ENCODE peak calls at places on chromosomes 12 and 14, in four cellular contexts. A is K562, M is GM12891, S is GM12878. O is an unnamed sample.

GRCh38 chr12:58416211-58416610 is 474.8 kb downstream of the ATP23 start:
- DNase-seq in A (no peak), M (no peak), S (no peak), O (no peak)

GRCh38 chr12:119804011-119804641 is 73.0 kb downstream of the CIT start:
- DNase-seq in A (peak), M (no peak), S (no peak), O (no peak)

GRCh38 chr12:32390572-32391219 is 8.7 kb upstream of the FGD4 start:
- DNase-seq in A (no peak), M (peak), S (no peak), O (no peak)

GRCh38 chr12:115451151-115451784 is 767.3 kb upstream of the TBX3 start:
- DNase-seq in A (no peak), M (no peak), S (no peak), O (no peak)

GRCh38 chr14:88352299-88353097 is 29.4 kb upstream of the KCNK10 start:
- DNase-seq in A (no peak), M (no peak), S (no peak), O (no peak)

GRCh38 chr12:59595557-59596231 is at the start of gene SLC16A7:
- DNase-seq in A (peak), M (peak), S (peak), O (peak)

GRCh38 chr12:28258998-28259397 is 68.7 kb downstream of the CCDC91 start:
- DNase-seq in A (no peak), M (no peak), S (no peak), O (no peak)

GRCh38 chr14:90053044-90053443 is 8.8 kb upstream of the KCNK13 start:
- DNase-seq in A (no peak), M (no peak), S (no peak), O (no peak)

GRCh38 chr12:109289004-109289403 is 20.1 kb downstream of the FOXN4 start:
- DNase-seq in A (no peak), M (no peak), S (no peak), O (no peak)

GRCh38 chr14:62957562-62957961 is 87.7 kb downstream of the KCNH5 start:
- DNase-seq in A (peak), M (no peak), S (no peak), O (no peak)

GRCh38 chr12:74849801-74850200 is 312.2 kb downstream of the ATXN7L3B start:
- DNase-seq in A (no peak), M (no peak), S (no peak), O (no peak)

GRCh38 chr12:76158518-76159321 is 74.2 kb upstream of the NAP1L1 start:
- DNase-seq in A (peak), M (peak), S (peak), O (peak)

GRCh38 chr12:49161092-49161795 is 27.6 kb downstream of the TUBA1A start:
- DNase-seq in A (peak), M (no peak), S (no peak), O (peak)

GRCh38 chr12:48817957-48818830 is at the start of gene CACNB3:
- DNase-seq in A (peak), M (peak), S (no peak), O (peak)

GRCh38 chr12:66011731-66012130 is 118.8 kb downstream of the LLPH start:
- DNase-seq in A (no peak), M (no peak), S (no peak), O (no peak)

GRCh38 chr12:28090835-28091234 is 99.4 kb upstream of the CCDC91 start:
- DNase-seq in A (no peak), M (no peak), S (no peak), O (no peak)

GRCh38 chr12:111842556-111843396 is 748 bp downstream of the MAPKAPK5 start:
- DNase-seq in A (peak), M (no peak), S (no peak), O (peak)

GRCh38 chr12:52156310-52156709 is 35.5 kb downstream of the KRT80 start:
- DNase-seq in A (no peak), M (no peak), S (no peak), O (no peak)

GRCh38 chr12:46946137-46946536 is 120.3 kb upstream of the SLC38A4 start:
- DNase-seq in A (no peak), M (no peak), S (no peak), O (no peak)

GRCh38 chr14:21103165-21103709 is 2.4 kb downstream of the TMEM253 start:
- DNase-seq in A (no peak), M (no peak), S (no peak), O (no peak)

GRCh38 chr14:66008631-66009030 is 477.5 kb upstream of the CCDC196 start:
- DNase-seq in A (no peak), M (no peak), S (no peak), O (no peak)

GRCh38 chr14:75831971-75832370 is 149.8 kb downstream of the TGFB3 start:
- DNase-seq in A (peak), M (no peak), S (no peak), O (no peak)

GRCh38 chr12:121810234-121810817 is 6.5 kb downstream of the SETD1B start:
- DNase-seq in A (no peak), M (no peak), S (no peak), O (no peak)

GRCh38 chr12:112439769-112440168 is 21.0 kb downstream of the PTPN11 start:
- DNase-seq in A (no peak), M (no peak), S (no peak), O (no peak)

GRCh38 chr12:92208613-92209121 is 63.0 kb upstream of the BTG1 start:
- DNase-seq in A (peak), M (no peak), S (peak), O (no peak)

GRCh38 chr12:71685312-71685906 is 473 bp upstream of the TMEM19 start:
- DNase-seq in A (no peak), M (no peak), S (no peak), O (no peak)

GRCh38 chr14:61470954-61471279 is 149.5 kb downstream of the PRKCH start:
- DNase-seq in A (no peak), M (no peak), S (no peak), O (no peak)

GRCh38 chr12:95614384-95614982 is 63.2 kb upstream of the USP44 start:
- DNase-seq in A (no peak), M (no peak), S (no peak), O (no peak)

GRCh38 chr12:96233941-96234461 is 39.8 kb downstream of the ELK3 start:
- DNase-seq in A (no peak), M (no peak), S (no peak), O (no peak)

GRCh38 chr12:15783288-15783687 is 5.9 kb downstream of the EPS8 start:
- DNase-seq in A (no peak), M (no peak), S (no peak), O (no peak)

GRCh38 chr12:86914716-86915115 is 658.5 kb upstream of the MGAT4C start:
- DNase-seq in A (no peak), M (peak), S (no peak), O (no peak)

GRCh38 chr12:88242161-88242925 is 100.2 kb downstream of the TMTC3 start:
- DNase-seq in A (peak), M (no peak), S (no peak), O (no peak)

GRCh38 chr12:2963154-2963759 is 4.1 kb downstream of the TEAD4 start:
- DNase-seq in A (peak), M (no peak), S (no peak), O (no peak)

GRCh38 chr12:70365648-70366518 is at the start of gene KCNMB4:
- DNase-seq in A (peak), M (peak), S (peak), O (peak)

GRCh38 chr14:22533739-22534359 is 55.2 kb downstream of the DAD1 start:
- DNase-seq in A (no peak), M (no peak), S (no peak), O (no peak)
- TF ChIP-seq SPI1 in A (no peak), M (no peak), S (no peak), O (no peak)

GRCh38 chr14:100674897-100675618 is 51.6 kb upstream of the DLK1 start:
- DNase-seq in A (no peak), M (no peak), S (no peak), O (no peak)
- TF ChIP-seq POLR2AphosphoS5 in A (no peak), M (no peak), S (no peak), O (no peak)

DNA sequence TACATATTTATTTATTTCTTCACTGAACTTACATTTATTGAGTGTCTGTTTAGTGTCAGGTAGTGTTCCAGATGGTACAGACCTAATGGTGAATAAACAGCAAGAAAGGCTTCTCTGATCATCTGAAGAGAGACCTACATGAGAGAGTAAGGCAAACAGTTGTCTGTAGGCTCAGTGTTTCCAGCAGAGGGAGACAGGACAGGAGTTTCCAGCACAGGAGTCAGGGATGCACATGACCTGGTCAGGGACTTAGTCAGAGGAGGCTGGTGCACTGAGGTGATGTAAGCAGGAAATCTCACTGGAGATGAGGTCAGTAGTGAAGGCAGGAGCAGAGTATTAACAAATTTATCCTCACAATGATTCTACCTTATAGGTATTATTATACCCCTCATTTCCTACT is 233.2 kb downstream of the MDGA2 start:
- DNase-seq in A (no peak), M (no peak), S (no peak), O (no peak)
- TF ChIP-seq SPI1 in A (no peak), M (no peak), S (no peak), O (no peak)

GRCh38 chr12:10179871-10180270 is 1.0 kb downstream of the TMEM52B start:
- DNase-seq in A (no peak), M (no peak), S (no peak), O (no peak)

GRCh38 chr12:10178766-10179165 is at the start of gene TMEM52B:
- DNase-seq in A (no peak), M (no peak), S (no peak), O (no peak)

GRCh38 chr12:10171954-10172353 is at the start of gene OLR1:
- DNase-seq in A (no peak), M (no peak), S (no peak), O (no peak)

GRCh38 chr12:10174986-10175614 is 3.2 kb upstream of the OLR1 start:
- DNase-seq in A (no peak), M (no peak), S (no peak), O (no peak)

GRCh38 chr12:10175849-10176641 is 2.8 kb upstream of the TMEM52B start:
- DNase-seq in A (no peak), M (no peak), S (no peak), O (no peak)
- TF ChIP-seq POLR2AphosphoS5 in A (no peak), M (no peak), S (no peak), O (no peak)

GRCh38 chr12:103680591-103681065 is 93.6 kb downstream of the STAB2 start:
- DNase-seq in A (peak), M (no peak), S (no peak), O (no peak)
- TF ChIP-seq SPI1 in A (no peak), M (no peak), S (no peak), O (no peak)

GRCh38 chr12:126932156-126932555 is 1334.8 kb upstream of the TMEM132C start:
- DNase-seq in A (no peak), M (no peak), S (no peak), O (no peak)

GRCh38 chr12:126937431-126937830 is 1329.5 kb upstream of the TMEM132C start:
- DNase-seq in A (no peak), M (no peak), S (no peak), O (no peak)

GRCh38 chr12:126935435-126935834 is 1331.5 kb upstream of the TMEM132C start:
- DNase-seq in A (no peak), M (no peak), S (no peak), O (no peak)

GRCh38 chr12:126936181-126936851 is 1330.7 kb upstream of the TMEM132C start:
- DNase-seq in A (no peak), M (no peak), S (peak), O (no peak)
- TF ChIP-seq POLR2AphosphoS5 in A (no peak), M (no peak), S (no peak), O (no peak)

GRCh38 chr12:97835541-97835940 is 372.9 kb downstream of the RMST start:
- DNase-seq in A (no peak), M (no peak), S (no peak), O (no peak)

GRCh38 chr12:97837401-97837800 is 374.8 kb downstream of the RMST start:
- DNase-seq in A (no peak), M (no peak), S (no peak), O (no peak)
- TF ChIP-seq SPI1 in A (no peak), M (no peak), S (no peak), O (no peak)

GRCh38 chr12:123807002-123807401 is 44.9 kb downstream of the DNAH10 start:
- DNase-seq in A (no peak), M (no peak), S (no peak), O (no peak)
- TF ChIP-seq POLR2AphosphoS5 in A (no peak), M (no peak), S (no peak), O (no peak)